ENCODE peak calls at places on chromosomes 3 and 15, in five cellular contexts. One of them, this sample, is unnamed. For H3K36me3, the result is how much of the 10 kb centered on the place peaks cover.

GRCh38 chr3:194165619-194166018 is 29.7 kb downstream of the HES1 start:
- DNase-seq in uterus: no peak
- DNase-seq in neural progenitor cell: no peak
- DNase-seq in ovary: no peak
- DNase-seq in suprapubic skin: no peak
- DNase-seq in this sample: no peak

GRCh38 chr3:114847564-114847963 is 299.5 kb downstream of the ZBTB20 start:
- DNase-seq in uterus: no peak
- DNase-seq in neural progenitor cell: no peak
- DNase-seq in ovary: no peak
- DNase-seq in suprapubic skin: no peak
- DNase-seq in this sample: no peak

GRCh38 chr15:74302821-74303359 is 64.6 kb downstream of the CYP11A1 start:
- DNase-seq in uterus: peak
- DNase-seq in neural progenitor cell: peak
- DNase-seq in ovary: peak
- DNase-seq in suprapubic skin: no peak
- DNase-seq in this sample: peak

GRCh38 chr3:127639173-127640030 is 10.4 kb downstream of the PODXL2 start:
- DNase-seq in uterus: no peak
- DNase-seq in neural progenitor cell: no peak
- DNase-seq in ovary: no peak
- DNase-seq in suprapubic skin: no peak
- DNase-seq in this sample: no peak

GRCh38 chr15:40498418-40498817 is 27.6 kb downstream of the CHST14 start:
- DNase-seq in uterus: no peak
- DNase-seq in neural progenitor cell: no peak
- DNase-seq in ovary: no peak
- DNase-seq in suprapubic skin: no peak
- DNase-seq in this sample: no peak

GRCh38 chr3:195119461-195120198 is 151.3 kb downstream of the XXYLT1 start:
- DNase-seq in uterus: no peak
- DNase-seq in neural progenitor cell: peak
- DNase-seq in ovary: no peak
- DNase-seq in suprapubic skin: no peak
- DNase-seq in this sample: no peak

GRCh38 chr15:51425517-51426033 is 84.1 kb downstream of the GLDN start:
- DNase-seq in uterus: no peak
- DNase-seq in neural progenitor cell: no peak
- DNase-seq in ovary: no peak
- DNase-seq in suprapubic skin: no peak
- DNase-seq in this sample: no peak

GRCh38 chr3:12893872-12894271 is 52.5 kb upstream of the RPL32 start:
- DNase-seq in uterus: no peak
- DNase-seq in neural progenitor cell: no peak
- DNase-seq in ovary: no peak
- DNase-seq in suprapubic skin: no peak
- DNase-seq in this sample: no peak

GRCh38 chr3:125679258-125679657 is 84.0 kb upstream of the OSBPL11 start:
- DNase-seq in uterus: no peak
- DNase-seq in neural progenitor cell: no peak
- DNase-seq in ovary: no peak
- DNase-seq in suprapubic skin: no peak
- DNase-seq in this sample: peak

GRCh38 chr15:69044899-69045298 is 30.4 kb downstream of the NOX5 start:
- DNase-seq in uterus: no peak
- DNase-seq in neural progenitor cell: no peak
- DNase-seq in ovary: no peak
- DNase-seq in suprapubic skin: no peak
- DNase-seq in this sample: no peak

GRCh38 chr3:138578141-138578540 is 15.9 kb downstream of the CEP70 start:
- DNase-seq in uterus: no peak
- DNase-seq in neural progenitor cell: no peak
- DNase-seq in ovary: no peak
- DNase-seq in suprapubic skin: no peak
- DNase-seq in this sample: no peak

GRCh38 chr15:30791239-30791638 is 112.5 kb upstream of the FAN1 start:
- DNase-seq in uterus: no peak
- DNase-seq in neural progenitor cell: peak
- DNase-seq in ovary: no peak
- DNase-seq in suprapubic skin: no peak
- DNase-seq in this sample: no peak

GRCh38 chr3:3392946-3393345 is 213.5 kb upstream of the CRBN start:
- DNase-seq in uterus: no peak
- DNase-seq in neural progenitor cell: no peak
- DNase-seq in ovary: no peak
- DNase-seq in suprapubic skin: no peak
- DNase-seq in this sample: no peak

GRCh38 chr3:112619295-112619694 is 21.6 kb downstream of the CCDC80 start:
- DNase-seq in uterus: no peak
- DNase-seq in neural progenitor cell: no peak
- DNase-seq in ovary: no peak
- DNase-seq in suprapubic skin: no peak
- DNase-seq in this sample: no peak

GRCh38 chr3:112061152-112061551 is 25.0 kb upstream of the C3orf52 start:
- DNase-seq in uterus: no peak
- DNase-seq in neural progenitor cell: no peak
- DNase-seq in ovary: no peak
- DNase-seq in suprapubic skin: no peak
- DNase-seq in this sample: no peak

GRCh38 chr3:119990888-119991287 is 103.4 kb downstream of the GSK3B start:
- DNase-seq in uterus: no peak
- DNase-seq in neural progenitor cell: no peak
- DNase-seq in ovary: no peak
- DNase-seq in suprapubic skin: no peak
- DNase-seq in this sample: no peak

GRCh38 chr3:45412731-45413130 is 24.4 kb downstream of the LARS2 start:
- DNase-seq in uterus: no peak
- DNase-seq in neural progenitor cell: no peak
- DNase-seq in ovary: no peak
- DNase-seq in suprapubic skin: no peak
- DNase-seq in this sample: no peak

GRCh38 chr3:45417949-45418847 is 29.8 kb downstream of the LARS2 start:
- DNase-seq in uterus: no peak
- DNase-seq in neural progenitor cell: no peak
- DNase-seq in ovary: no peak
- DNase-seq in suprapubic skin: no peak
- DNase-seq in this sample: peak

GRCh38 chr3:45413172-45413765 is 24.9 kb downstream of the LARS2 start:
- DNase-seq in uterus: no peak
- DNase-seq in neural progenitor cell: no peak
- DNase-seq in ovary: no peak
- DNase-seq in suprapubic skin: no peak
- DNase-seq in this sample: no peak

GRCh38 chr3:45414341-45414740 is 26.0 kb downstream of the LARS2 start:
- DNase-seq in uterus: no peak
- DNase-seq in neural progenitor cell: no peak
- DNase-seq in ovary: no peak
- DNase-seq in suprapubic skin: no peak
- DNase-seq in this sample: no peak

DNA sequence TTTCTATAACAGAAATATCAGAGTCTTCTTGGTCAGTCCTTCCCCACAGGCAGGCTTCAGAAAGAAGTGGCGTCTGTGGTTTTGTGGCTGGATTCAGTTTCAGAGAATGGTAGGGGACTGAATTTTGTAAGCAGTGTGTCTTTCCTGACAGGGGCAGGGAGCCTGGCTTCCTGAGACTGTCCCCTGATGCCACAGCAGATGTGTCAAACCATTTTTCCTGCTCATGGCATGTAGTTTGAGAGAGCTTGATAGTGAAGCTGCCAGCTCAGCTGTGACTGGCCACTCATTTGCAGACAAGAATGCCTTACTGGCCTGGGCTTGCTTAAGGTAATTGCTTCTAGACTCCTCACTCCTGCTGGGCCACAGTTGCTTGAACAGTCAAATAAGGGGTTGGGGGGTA is 26.4 kb downstream of the LARS2 start:
- DNase-seq in uterus: no peak
- DNase-seq in neural progenitor cell: no peak
- DNase-seq in ovary: no peak
- DNase-seq in suprapubic skin: no peak
- DNase-seq in this sample: no peak
- H3K36me3 ChIP-seq in uterus: under half
- H3K36me3 ChIP-seq in neural progenitor cell: under half
- H3K36me3 ChIP-seq in ovary: under half
- H3K36me3 ChIP-seq in suprapubic skin: under half
- H3K36me3 ChIP-seq in this sample: under half

GRCh38 chr3:150544726-150545125 is 1.6 kb downstream of the SERP1 start:
- DNase-seq in uterus: no peak
- DNase-seq in neural progenitor cell: no peak
- DNase-seq in ovary: no peak
- DNase-seq in suprapubic skin: no peak
- DNase-seq in this sample: no peak
- H3K36me3 ChIP-seq in uterus: under half
- H3K36me3 ChIP-seq in neural progenitor cell: under half
- H3K36me3 ChIP-seq in ovary: under half
- H3K36me3 ChIP-seq in suprapubic skin: under half
- H3K36me3 ChIP-seq in this sample: under half

GRCh38 chr3:191727338-191727737 is 266.4 kb downstream of the PYDC2 start:
- DNase-seq in uterus: no peak
- DNase-seq in neural progenitor cell: no peak
- DNase-seq in ovary: no peak
- DNase-seq in suprapubic skin: no peak
- DNase-seq in this sample: no peak

DNA sequence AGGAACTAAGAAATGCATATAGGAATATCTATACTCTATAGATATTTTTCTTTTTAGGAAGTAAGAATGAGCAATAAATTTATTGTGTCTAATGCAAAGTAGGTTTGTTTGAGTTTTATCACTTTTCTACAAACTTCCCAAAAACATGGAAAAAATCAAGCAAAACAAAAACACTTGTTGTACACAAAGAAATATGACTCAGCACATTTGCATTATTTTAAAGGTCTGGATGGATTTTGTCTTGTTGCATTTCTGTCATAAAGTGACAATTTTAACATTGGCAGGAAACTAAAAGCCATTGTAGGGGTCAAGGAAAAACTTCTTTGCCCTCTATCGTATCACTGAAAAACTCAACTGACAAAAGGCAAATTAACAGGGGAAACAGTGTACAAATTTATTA is 267.2 kb downstream of the PYDC2 start:
- DNase-seq in uterus: no peak
- DNase-seq in neural progenitor cell: no peak
- DNase-seq in ovary: no peak
- DNase-seq in suprapubic skin: no peak
- DNase-seq in this sample: no peak
- H3K36me3 ChIP-seq in uterus: under half
- H3K36me3 ChIP-seq in neural progenitor cell: under half
- H3K36me3 ChIP-seq in ovary: under half
- H3K36me3 ChIP-seq in suprapubic skin: under half
- H3K36me3 ChIP-seq in this sample: under half

DNA sequence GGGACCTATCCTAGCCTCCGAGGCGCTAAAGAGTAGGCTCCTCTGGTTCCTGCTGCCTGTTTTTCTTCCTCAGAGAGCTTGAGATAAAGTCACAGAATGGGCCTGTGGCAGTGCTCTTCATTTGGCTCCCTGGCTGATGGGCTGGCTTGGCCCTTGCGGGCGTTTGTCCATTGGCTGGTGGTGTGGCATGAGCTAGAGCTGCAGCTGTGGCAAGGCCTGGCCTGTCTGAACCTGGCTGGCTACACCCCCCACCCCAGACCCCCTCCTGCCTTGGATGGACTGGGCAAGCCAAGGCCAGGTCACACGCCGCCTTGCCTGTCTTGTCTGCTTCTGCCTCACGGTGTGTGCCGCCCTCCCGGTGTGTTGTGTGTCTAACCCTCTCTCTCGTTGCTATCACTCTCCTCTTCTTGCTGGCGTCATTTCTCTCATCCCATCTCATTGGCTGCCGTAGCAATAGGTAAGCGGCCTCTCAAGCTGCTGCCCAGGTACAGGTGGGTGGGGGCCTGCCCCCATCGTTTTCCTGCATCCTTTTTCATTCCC is 3.2 kb downstream of the AP2M1 start:
- DNase-seq in uterus: no peak
- DNase-seq in neural progenitor cell: no peak
- DNase-seq in ovary: no peak
- DNase-seq in suprapubic skin: no peak
- DNase-seq in this sample: no peak
- H3K36me3 ChIP-seq in uterus: under half
- H3K36me3 ChIP-seq in neural progenitor cell: under half
- H3K36me3 ChIP-seq in ovary: under half
- H3K36me3 ChIP-seq in suprapubic skin: half or more
- H3K36me3 ChIP-seq in this sample: half or more